ENCODE peak calls at places on chromosomes 4 and X, in ten cellular contexts. M is A673; U is lower lobe of right lung; D is body of pancreas; Y is CD8-positive, alpha-beta memory T cell; F is PC-9; W is GM12878; H is colonic mucosa; R is GM23338; K is SJSA1. X is an unnamed sample. For H3K4me1, the result is how much of the 10 kb centered on the place peaks cover.

GRCh38 chr4:146442801-146443200 is 78.9 kb downstream of the SLC10A7 start:
- DNase-seq in H (no peak), M (peak), F (no peak), D (no peak), K (peak), R (no peak), W (no peak), U (no peak), Y (no peak), X (no peak)

GRCh38 chr4:125639182-125639621 is 324.4 kb downstream of the FAT4 start:
- DNase-seq in U (no peak), H (no peak), Y (no peak), W (no peak), D (no peak), F (no peak), M (no peak), K (no peak), R (peak), X (peak)

GRCh38 chr4:42654606-42655005 is 2.3 kb downstream of the ATP8A1 start:
- DNase-seq in H (no peak), U (no peak), K (peak), M (no peak), D (no peak), Y (no peak), F (no peak), R (no peak), W (no peak), X (no peak)

GRCh38 chrX:135099493-135099783 is 20.9 kb downstream of the ETDB start:
- DNase-seq in W (no peak), R (no peak), U (no peak), Y (no peak), F (no peak), H (no peak), D (no peak), K (no peak), M (no peak), X (no peak)

GRCh38 chr4:41192136-41192535 is 22.2 kb downstream of the APBB2 start:
- DNase-seq in Y (no peak), F (no peak), U (no peak), R (no peak), M (peak), K (no peak), W (no peak), H (no peak), D (no peak), X (no peak)

GRCh38 chr4:159484049-159484448 is 381.2 kb downstream of the RAPGEF2 start:
- DNase-seq in R (no peak), F (no peak), H (no peak), M (peak), U (no peak), D (no peak), W (no peak), Y (no peak), K (no peak), X (no peak)

GRCh38 chr4:153735901-153736461 is 23.8 kb downstream of the RNF175 start:
- DNase-seq in U (no peak), H (no peak), M (no peak), D (no peak), R (no peak), Y (no peak), F (no peak), W (no peak), K (no peak), X (no peak)

GRCh38 chr4:4339504-4340085 is 47.3 kb upstream of the NSG1 start:
- DNase-seq in R (no peak), H (no peak), W (no peak), Y (no peak), F (no peak), U (no peak), M (no peak), D (no peak), K (no peak), X (no peak)

GRCh38 chrX:46953597-46953996 is 41.4 kb downstream of the JADE3 start:
- DNase-seq in D (no peak), F (peak), W (no peak), Y (no peak), R (peak), K (no peak), H (peak), U (no peak), M (no peak), X (no peak)

GRCh38 chr4:53913098-53913497 is 151.3 kb downstream of the CHIC2 start:
- DNase-seq in Y (no peak), R (no peak), W (no peak), K (no peak), D (no peak), H (no peak), M (no peak), U (no peak), F (no peak), X (no peak)

GRCh38 chrX:68894513-68895338 is 65.9 kb downstream of the EFNB1 start:
- DNase-seq in Y (no peak), U (peak), D (peak), F (no peak), R (peak), K (no peak), H (peak), M (peak), W (no peak), X (no peak)

GRCh38 chr4:87608229-87608628 is at the start of gene DSPP:
- DNase-seq in R (no peak), F (no peak), M (no peak), Y (no peak), U (no peak), W (no peak), H (no peak), D (no peak), K (no peak), X (no peak)

GRCh38 chr4:113885291-113885690 is 94.2 kb downstream of the ARSJ start:
- DNase-seq in D (no peak), W (no peak), F (no peak), H (no peak), R (no peak), K (no peak), Y (no peak), M (no peak), U (no peak), X (no peak)

GRCh38 chr4:107685740-107686139 is 34.3 kb downstream of the PAPSS1 start:
- DNase-seq in H (no peak), R (no peak), K (no peak), W (no peak), D (no peak), M (no peak), U (no peak), F (peak), Y (no peak), X (no peak)

GRCh38 chr4:89024051-89024675 is 32.8 kb downstream of the FAM13A start:
- DNase-seq in U (no peak), K (peak), F (peak), Y (peak), W (peak), D (peak), R (peak), H (peak), M (peak), X (peak)

GRCh38 chrX:8743126-8743732 is 11.3 kb upstream of the ANOS1 start:
- DNase-seq in U (peak), R (peak), D (peak), Y (peak), H (peak), W (no peak), M (peak), K (peak), F (peak), X (no peak)

GRCh38 chr4:40331092-40331824 is 3.9 kb upstream of the CHRNA9 start:
- DNase-seq in Y (no peak), D (no peak), H (no peak), K (no peak), M (peak), R (no peak), F (no peak), W (no peak), U (no peak), X (no peak)

GRCh38 chr4:1578301-1578781 is 105.8 kb downstream of the FAM53A start:
- DNase-seq in H (no peak), K (no peak), M (no peak), Y (no peak), R (peak), D (no peak), U (peak), W (no peak), F (no peak), X (no peak)

GRCh38 chr4:114922582-114922912 is 190.9 kb downstream of the NDST4 start:
- DNase-seq in M (no peak), F (no peak), Y (no peak), R (no peak), U (no peak), H (no peak), W (no peak), D (no peak), K (no peak), X (no peak)

GRCh38 chrX:135740683-135741149 is 27.3 kb downstream of the CT45A3 start:
- DNase-seq in F (no peak), W (no peak), M (peak), U (no peak), Y (no peak), H (peak), K (peak), D (peak), R (peak), X (no peak)

GRCh38 chr4:55214172-55214571 is 88.8 kb upstream of the KDR start:
- DNase-seq in H (no peak), U (no peak), Y (no peak), K (no peak), D (no peak), M (peak), F (no peak), W (no peak), R (no peak), X (no peak)

GRCh38 chrX:8879750-8880149 is 78.6 kb upstream of the FAM9A start:
- DNase-seq in K (no peak), M (peak), R (peak), U (peak), H (peak), F (no peak), W (no peak), Y (no peak), D (peak), X (peak)

GRCh38 chrX:118350221-118350620 is 4.3 kb downstream of the WDR44 start:
- DNase-seq in M (peak), Y (no peak), D (no peak), K (no peak), U (no peak), W (no peak), F (no peak), R (no peak), H (no peak), X (no peak)

GRCh38 chr4:143514432-143514831 is 930 bp downstream of the SMARCA5 start:
- DNase-seq in F (no peak), K (peak), U (peak), D (peak), W (no peak), R (peak), M (peak), H (peak), Y (peak), X (no peak)

GRCh38 chr4:22670953-22671352 is 21.8 kb upstream of the GBA3 start:
- DNase-seq in W (no peak), K (no peak), D (no peak), U (no peak), F (no peak), Y (no peak), M (peak), H (no peak), R (no peak), X (no peak)

GRCh38 chr4:126766266-126766665 is 866.5 kb upstream of the INTU start:
- DNase-seq in Y (no peak), M (no peak), U (no peak), D (no peak), W (no peak), K (no peak), R (no peak), H (no peak), F (no peak), X (no peak)

GRCh38 chr4:190121759-190122158 is 51.8 kb upstream of the DUX4 start:
- DNase-seq in D (peak), H (no peak), U (no peak), M (no peak), W (no peak), F (no peak), R (peak), K (no peak), Y (no peak), X (no peak)

GRCh38 chrX:68927178-68927577 is 98.4 kb downstream of the EFNB1 start:
- DNase-seq in W (no peak), Y (no peak), K (no peak), R (no peak), F (no peak), U (no peak), M (no peak), H (no peak), D (no peak), X (no peak)

GRCh38 chrX:56793112-56793430 is 64.0 kb downstream of the NBDY start:
- DNase-seq in F (no peak), Y (no peak), U (no peak), R (no peak), W (no peak), M (no peak), H (peak), K (no peak), D (no peak), X (no peak)

GRCh38 chr4:108774809-108775530 is 12.1 kb upstream of the ETNPPL start:
- DNase-seq in M (peak), Y (no peak), R (peak), U (peak), W (no peak), K (no peak), F (no peak), H (no peak), D (peak), X (no peak)

GRCh38 chrX:130539721-130540321 is 138.0 kb downstream of the RBMX2 start:
- DNase-seq in K (peak), D (peak), U (peak), W (no peak), F (no peak), M (peak), Y (no peak), H (peak), R (peak), X (no peak)

GRCh38 chr4:121668368-121669162 is 28.2 kb downstream of the ANXA5 start:
- DNase-seq in F (no peak), K (peak), R (no peak), H (no peak), Y (no peak), D (no peak), W (no peak), U (no peak), M (peak), X (no peak)

GRCh38 chr4:150694438-150694837 is 112.5 kb downstream of the MAB21L2 start:
- DNase-seq in K (no peak), D (no peak), M (no peak), W (no peak), F (no peak), R (peak), H (no peak), U (no peak), Y (no peak), X (no peak)

GRCh38 chr4:54668031-54668611 is 10.4 kb downstream of the KIT start:
- DNase-seq in D (no peak), F (no peak), M (no peak), R (peak), W (no peak), K (no peak), Y (no peak), H (no peak), U (no peak), X (no peak)

GRCh38 chrX:154750301-154751120 is at the start of gene GAB3:
- DNase-seq in Y (peak), R (peak), D (peak), M (peak), W (no peak), H (no peak), K (peak), U (peak), F (no peak), X (no peak)

GRCh38 chr4:147582386-147583077 is 34.7 kb upstream of the TMEM184C start:
- DNase-seq in F (peak), M (no peak), Y (no peak), W (no peak), D (no peak), R (no peak), H (no peak), U (no peak), K (no peak), X (no peak)

GRCh38 chr4:2254665-2255500 is 7.0 kb downstream of the MXD4 start:
- DNase-seq in R (no peak), Y (no peak), K (no peak), U (peak), M (no peak), W (no peak), D (no peak), H (peak), F (no peak), X (no peak)

DNA sequence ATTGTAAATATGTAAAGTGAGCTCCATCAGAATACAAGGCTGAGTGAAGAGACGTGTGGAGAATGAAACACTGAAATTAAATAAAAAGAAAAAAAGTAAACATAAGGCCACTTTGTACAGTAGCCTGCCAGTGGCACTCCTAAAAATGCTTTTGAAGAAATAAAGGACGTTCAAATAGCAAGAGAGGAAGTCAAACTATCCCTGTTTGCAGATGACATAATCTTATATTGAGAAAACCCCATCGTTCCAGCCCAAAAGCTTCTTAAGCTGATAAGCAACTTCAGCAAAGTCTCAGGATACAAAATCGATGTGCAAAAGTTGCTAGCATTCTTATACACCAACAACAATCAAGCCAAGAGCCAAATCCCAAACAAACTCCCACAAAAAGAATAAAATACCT is 24.2 kb downstream of the RASSF6 start:
- DNase-seq in W (no peak), H (no peak), K (no peak), R (no peak), M (no peak), U (no peak), Y (no peak), F (no peak), D (no peak), X (no peak)
- H3K4me1 ChIP-seq in W (under half), H (under half), K (under half), R (under half), M (under half), U (under half), Y (under half), F (under half), D (half or more), X (under half)

DNA sequence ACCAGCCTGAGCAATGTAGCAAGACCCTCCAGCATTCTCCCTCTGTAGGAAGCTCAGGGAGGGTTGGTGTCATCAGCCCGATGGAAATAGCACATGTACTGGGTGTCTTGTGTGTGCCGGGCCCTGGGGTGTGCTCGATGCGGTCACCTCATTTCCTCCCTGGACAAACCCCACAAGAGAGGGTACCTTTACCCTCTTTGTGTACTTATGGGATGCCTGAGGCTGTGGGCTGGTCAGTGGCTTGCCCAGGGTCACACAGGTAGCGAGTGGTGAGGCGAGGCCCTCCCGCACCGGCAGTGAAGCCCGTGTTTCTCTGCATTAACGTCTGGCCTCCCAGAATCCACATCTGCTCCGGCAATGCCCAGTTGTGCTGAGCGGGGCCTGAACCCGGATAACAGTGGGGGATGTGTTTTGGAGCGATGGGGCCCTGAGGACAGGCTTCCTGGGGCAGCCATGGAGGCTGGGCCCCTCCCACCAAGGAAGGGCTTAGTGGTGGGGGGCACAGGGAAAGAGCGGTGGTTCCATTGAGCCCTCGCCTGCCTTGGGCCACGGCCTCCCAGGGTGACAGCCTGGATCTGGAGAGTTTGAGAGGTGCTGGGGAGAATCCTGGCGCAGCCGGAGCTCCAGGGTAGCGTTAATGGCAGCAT is 8.1 kb downstream of the PSAPL1 start:
- DNase-seq in M (no peak), R (no peak), F (no peak), W (no peak), K (no peak), D (peak), Y (no peak), U (peak), H (no peak), X (no peak)
- H3K4me1 ChIP-seq in M (under half), R (under half), F (under half), W (under half), K (under half), D (under half), Y (under half), U (under half), H (under half), X (under half)

DNA sequence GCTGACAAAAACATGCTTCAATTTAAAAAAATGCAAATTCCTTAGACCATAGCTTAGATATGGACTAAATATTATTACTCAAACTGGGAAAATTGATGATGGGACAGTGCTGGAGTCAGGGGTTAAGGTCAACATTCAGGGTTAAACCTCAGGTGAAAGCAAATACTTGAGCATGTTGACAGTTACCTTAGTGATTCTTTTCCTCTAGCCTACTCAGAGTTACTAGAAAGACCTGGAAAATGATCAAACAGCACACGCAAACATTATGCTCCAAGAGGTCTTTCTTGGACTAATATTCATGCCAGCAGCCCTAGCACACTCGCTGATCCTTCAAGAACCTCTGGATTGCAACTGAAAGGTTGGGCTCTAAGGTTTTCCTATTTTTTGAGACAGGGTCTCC is 10.8 kb downstream of the IGFBP7 start:
- DNase-seq in W (no peak), D (no peak), Y (no peak), M (no peak), U (no peak), K (no peak), F (no peak), H (no peak), R (no peak), X (no peak)
- H3K4me1 ChIP-seq in W (under half), D (under half), Y (under half), M (under half), U (under half), K (half or more), F (under half), H (under half), R (under half), X (under half)

GRCh38 chr4:184812651-184813181 is 13.1 kb downstream of the ACSL1 start:
- DNase-seq in U (no peak), D (no peak), M (no peak), K (peak), F (peak), Y (no peak), H (no peak), W (no peak), R (no peak), X (no peak)

GRCh38 chr4:184812181-184812542 is 13.6 kb downstream of the ACSL1 start:
- DNase-seq in H (no peak), R (no peak), F (no peak), M (no peak), K (peak), Y (no peak), D (no peak), U (no peak), W (no peak), X (no peak)

GRCh38 chr4:184816962-184817361 is 8.8 kb downstream of the ACSL1 start:
- DNase-seq in H (no peak), W (no peak), Y (no peak), R (no peak), D (no peak), M (no peak), K (no peak), U (no peak), F (no peak), X (no peak)

GRCh38 chr4:184815046-184815877 is 10.5 kb downstream of the ACSL1 start:
- DNase-seq in D (peak), R (no peak), Y (no peak), K (peak), U (peak), M (peak), W (peak), H (peak), F (peak), X (no peak)

DNA sequence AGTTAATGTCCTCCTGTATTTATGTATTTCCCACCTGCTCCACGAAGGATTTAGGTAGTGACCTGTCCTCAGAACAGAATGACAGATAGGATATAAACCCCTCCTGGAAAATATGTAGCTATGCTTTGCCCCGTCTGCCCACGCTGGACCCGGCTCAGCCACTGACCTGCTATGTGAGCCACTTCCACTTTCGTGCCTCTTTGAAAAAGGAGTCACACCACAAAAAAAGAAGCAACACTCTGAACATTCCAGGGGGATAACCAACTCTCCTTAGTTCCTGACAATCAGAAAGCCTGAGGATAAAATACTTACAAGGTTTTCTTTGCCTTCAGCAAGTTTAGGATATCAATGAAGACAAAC is 11.1 kb downstream of the ACSL1 start:
- DNase-seq in Y (no peak), D (no peak), M (no peak), F (no peak), R (no peak), H (no peak), W (no peak), U (no peak), K (peak), X (no peak)
- H3K4me1 ChIP-seq in Y (under half), D (under half), M (under half), F (half or more), R (under half), H (under half), W (half or more), U (half or more), K (under half), X (under half)